ENCODE peak calls at places on chromosome 20, in ten cellular contexts. V is lung, D is endodermal cell, F is breast epithelium, R is neural progenitor cell, G is upper lobe of right lung, K is cardiac muscle cell, N is esophagus squamous epithelium, A is OCI-LY7, P is kidney. E is an unnamed sample.

GRCh38 chr20:52379723-52380336 is 188.3 kb upstream of the ZFP64 start:
- DNase-seq in V (no peak), D (peak; percentile 79), F (no peak), R (peak; percentile 45), G (peak; percentile 72), K (peak; percentile 46), N (no peak), A (peak; percentile 11), P (no peak), E (no peak)

GRCh38 chr20:4227085-4227821 is 211.9 kb upstream of the RNF24 start:
- DNase-seq in V (no peak), D (peak; percentile 83), F (no peak), R (peak; percentile 45), G (no peak), K (no peak), N (no peak), A (peak; percentile 8), P (no peak), E (no peak)

GRCh38 chr20:40265872-40266533 is 423.0 kb downstream of the MAFB start:
- DNase-seq in V (peak; percentile 35), D (peak; percentile 75), F (no peak), R (peak; percentile 61), G (no peak), K (peak; percentile 45), N (no peak), A (peak; percentile 18), P (no peak), E (no peak)

GRCh38 chr20:2873010-2873746 is at the start of gene PTPRA:
- DNase-seq in V (peak; percentile 93), D (peak; percentile 97), F (peak; percentile 86), R (peak; percentile 97), G (peak; percentile 96), K (peak; percentile 95), N (peak; percentile 64), A (peak; percentile 95), P (peak; percentile 96), E (peak; percentile 87)

GRCh38 chr20:20211274-20211987 is 156.5 kb upstream of the INSM1 start:
- DNase-seq in V (no peak), D (no peak), F (no peak), R (no peak), G (no peak), K (no peak), N (no peak), A (no peak), P (no peak), E (no peak)

GRCh38 chr20:8232332-8232731 is 100.3 kb downstream of the PLCB1 start:
- DNase-seq in V (no peak), D (no peak), F (no peak), R (no peak), G (no peak), K (no peak), N (no peak), A (no peak), P (no peak), E (no peak)

GRCh38 chr20:64110411-64111068 is 3.2 kb upstream of the NPBWR2 start:
- DNase-seq in V (no peak), D (peak; percentile 30), F (peak; percentile 35), R (no peak), G (peak; percentile 52), K (no peak), N (no peak), A (no peak), P (peak; percentile 56), E (no peak)

GRCh38 chr20:21702553-21703467 is 2.7 kb upstream of the PAX1 start:
- DNase-seq in V (peak; percentile 51), D (peak; percentile 98), F (peak; percentile 69), R (peak; percentile 94), G (peak; percentile 76), K (peak; percentile 89), N (no peak), A (no peak), P (peak; percentile 63), E (no peak)

GRCh38 chr20:35342154-35342769 is 50.0 kb upstream of the FAM83C start:
- DNase-seq in V (no peak), D (peak; percentile 74), F (no peak), R (peak; percentile 27), G (no peak), K (peak; percentile 18), N (no peak), A (no peak), P (no peak), E (no peak)

GRCh38 chr20:39358052-39358451 is 395.9 kb downstream of the DHX35 start:
- DNase-seq in V (no peak), D (no peak), F (no peak), R (no peak), G (no peak), K (no peak), N (no peak), A (no peak), P (no peak), E (no peak)

GRCh38 chr20:20450461-20451027 is 82.6 kb downstream of the INSM1 start:
- DNase-seq in V (no peak), D (no peak), F (no peak), R (no peak), G (no peak), K (no peak), N (no peak), A (no peak), P (no peak), E (peak; percentile 45)

DNA sequence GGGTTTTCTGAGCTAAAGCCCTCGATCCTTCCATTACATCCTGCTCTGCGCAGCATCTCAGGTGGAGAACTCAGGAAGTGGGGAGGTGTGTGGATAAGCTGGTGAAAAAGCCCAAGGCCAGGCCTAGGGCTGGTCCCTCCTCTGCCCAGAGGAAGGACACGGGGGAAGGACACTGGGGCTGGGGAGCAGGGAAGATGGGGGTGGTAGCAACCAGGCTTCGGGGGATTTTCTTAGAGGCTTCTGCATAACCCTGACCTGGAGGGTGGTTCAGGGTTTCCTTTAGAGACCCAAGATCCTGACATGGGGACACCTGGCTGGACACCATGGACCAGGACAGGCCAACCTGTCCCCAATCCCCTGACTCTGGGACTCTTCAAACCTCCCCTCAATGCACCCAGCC is 37.9 kb downstream of the SUN5 start:
- DNase-seq in V (no peak), D (no peak), F (no peak), R (no peak), G (peak; percentile 20), K (no peak), N (no peak), A (no peak), P (peak; percentile 32), E (no peak)
- H3K27ac ChIP-seq in V (no peak overlapping the region), D (no peak overlapping the region), F (no peak overlapping the region), R (no peak overlapping the region), G (no peak overlapping the region), K (no peak overlapping the region), N (no peak overlapping the region), A (no peak overlapping the region), P (no peak overlapping the region), E (no peak overlapping the region)

GRCh38 chr20:38267251-38267650 is 6.7 kb upstream of the KIAA1755 start:
- DNase-seq in V (no peak), D (no peak), F (no peak), R (no peak), G (no peak), K (no peak), N (no peak), A (no peak), P (no peak), E (no peak)

GRCh38 chr20:38270869-38271608 is 10.5 kb upstream of the KIAA1755 start:
- DNase-seq in V (no peak), D (no peak), F (no peak), R (no peak), G (no peak), K (no peak), N (no peak), A (no peak), P (peak; percentile 73), E (no peak)

GRCh38 chr20:38269715-38270114 is 9.2 kb upstream of the KIAA1755 start:
- DNase-seq in V (no peak), D (no peak), F (no peak), R (no peak), G (no peak), K (no peak), N (no peak), A (no peak), P (no peak), E (no peak)

GRCh38 chr20:38271609-38272120 is 11.1 kb upstream of the KIAA1755 start:
- DNase-seq in V (no peak), D (no peak), F (no peak), R (no peak), G (no peak), K (no peak), N (no peak), A (no peak), P (no peak), E (no peak)

GRCh38 chr20:38268115-38268514 is 7.6 kb upstream of the KIAA1755 start:
- DNase-seq in V (no peak), D (no peak), F (no peak), R (no peak), G (no peak), K (no peak), N (no peak), A (no peak), P (no peak), E (no peak)
- H3K27ac ChIP-seq in V (no peak overlapping the region), D (no peak overlapping the region), F (no peak overlapping the region), R (no peak overlapping the region), G (no peak overlapping the region), K (no peak overlapping the region), N (no peak overlapping the region), A (no peak overlapping the region), P (no peak overlapping the region), E (no peak overlapping the region)

DNA sequence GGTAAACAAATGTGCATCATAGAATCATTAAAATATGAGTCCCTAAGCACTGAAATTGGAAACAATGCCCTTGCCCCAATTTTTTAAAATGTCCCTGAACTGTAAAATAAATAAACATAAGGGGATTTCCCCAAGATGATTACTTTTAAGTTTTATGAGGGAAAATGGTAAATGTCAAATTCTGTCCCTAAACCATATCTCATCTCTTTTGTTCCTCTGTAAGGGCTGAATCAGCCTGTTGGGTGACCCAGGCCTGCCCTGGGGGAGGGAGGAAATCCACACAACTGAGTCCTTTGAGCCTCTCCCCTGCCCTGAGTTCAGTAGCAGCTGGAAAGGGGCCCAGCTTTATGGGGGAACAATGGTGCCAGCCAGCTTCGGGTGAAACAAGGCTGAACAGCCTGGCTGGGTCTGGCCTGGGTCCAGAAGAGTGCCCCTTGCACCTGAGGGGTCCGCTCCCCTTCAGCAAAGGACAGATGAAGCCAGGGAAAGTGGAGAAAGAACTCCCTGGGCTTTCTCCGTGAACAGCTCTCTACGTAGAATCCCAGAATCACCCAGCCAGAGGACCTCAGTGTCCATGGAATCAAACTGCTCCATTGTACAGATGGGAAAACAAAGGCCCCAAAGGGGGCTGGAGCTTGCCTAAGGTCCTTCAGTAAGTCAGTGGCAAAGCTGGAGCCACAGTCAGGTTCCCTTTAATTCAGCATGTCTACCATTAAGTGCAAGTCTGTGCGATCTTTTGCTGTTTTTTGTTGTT is 28.2 kb upstream of the ITCH start:
- DNase-seq in V (no peak), D (no peak), F (no peak), R (no peak), G (no peak), K (no peak), N (no peak), A (no peak), P (no peak), E (peak; percentile 87)
- H3K27ac ChIP-seq in V (no peak overlapping the region), D (no peak overlapping the region), F (no peak overlapping the region), R (no peak overlapping the region), G (no peak overlapping the region), K (no peak overlapping the region), N (peak overlapping the region; percentile 83), A (no peak overlapping the region), P (no peak overlapping the region), E (peak overlapping the region; percentile 86)

DNA sequence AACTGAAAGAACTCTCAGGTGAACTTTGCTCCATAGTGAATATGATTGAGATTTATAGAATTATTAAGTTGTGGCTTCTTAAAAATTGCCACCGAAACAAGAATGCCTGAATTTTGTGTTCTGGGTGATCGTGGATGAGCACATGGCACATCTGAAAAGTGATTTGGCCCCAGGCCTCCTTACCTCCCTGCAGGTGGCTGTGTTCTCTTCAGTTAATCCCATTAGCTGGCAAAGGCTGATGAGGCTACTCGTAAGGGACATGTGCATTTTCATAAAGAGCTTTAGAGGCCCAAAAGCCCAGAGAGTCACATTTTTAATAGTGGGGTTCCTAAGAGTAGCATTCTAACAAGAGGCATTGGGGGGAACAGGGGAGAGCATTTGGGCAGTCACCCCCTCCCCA is 22.6 kb downstream of the GNAS start:
- DNase-seq in V (no peak), D (no peak), F (no peak), R (peak; percentile 61), G (no peak), K (no peak), N (no peak), A (no peak), P (no peak), E (no peak)
- H3K27ac ChIP-seq in V (no peak overlapping the region), D (no peak overlapping the region), F (no peak overlapping the region), R (no peak overlapping the region), G (no peak overlapping the region), K (no peak overlapping the region), N (no peak overlapping the region), A (no peak overlapping the region), P (no peak overlapping the region), E (no peak overlapping the region)

E was measured in substantia nigra.